ENCODE peak calls at places on chromosomes 1 and 21, in five cellular contexts. K is stimulated activated CD8-positive, alpha-beta memory T cell treated with anti-CD3 and anti-CD28 coated beads, Interleukin-4, amount 100 ng/mL, for 1 hour; O is Kasumi-1; T is CD4-positive, alpha-beta T cell; Q is retinal pigment epithelial cell. M is an unnamed sample.

GRCh38 chr21:40507978-40508377 is 339.0 kb downstream of the DSCAM start:
- DNase-seq in K (no peak), O (no peak), T (no peak), Q (no peak), M (no peak)

GRCh38 chr21:46268371-46268770 is 17.0 kb downstream of the MCM3AP start:
- DNase-seq in K (no peak), O (no peak), T (no peak), Q (no peak), M (no peak)

GRCh38 chr21:39647476-39647875 is 34.7 kb downstream of the B3GALT5 start:
- DNase-seq in K (no peak), O (no peak), T (no peak), Q (no peak), M (no peak)

GRCh38 chr1:51058863-51059262 is 43.2 kb upstream of the C1orf185 start:
- DNase-seq in K (no peak), O (no peak), T (no peak), Q (no peak), M (peak)

GRCh38 chr1:200409203-200409760 is 554 bp downstream of the ZNF281 start:
- DNase-seq in K (peak), O (no peak), T (peak), Q (no peak), M (peak)

GRCh38 chr1:64263335-64263734 is 59.9 kb downstream of the UBE2U start:
- DNase-seq in K (no peak), O (no peak), T (no peak), Q (no peak), M (peak)

GRCh38 chr1:211973541-211973940 is 61.8 kb downstream of the INTS7 start:
- DNase-seq in K (no peak), O (no peak), T (no peak), Q (no peak), M (no peak)

GRCh38 chr21:43343095-43343991 is 83.6 kb downstream of the SIK1 start:
- DNase-seq in K (no peak), O (no peak), T (no peak), Q (peak), M (peak)

GRCh38 chr1:167447521-167448136 is 70.7 kb downstream of the CD247 start:
- DNase-seq in K (peak), O (peak), T (peak), Q (no peak), M (peak)

GRCh38 chr1:21511579-21512522 is 2.6 kb downstream of the ALPL start:
- DNase-seq in K (no peak), O (no peak), T (no peak), Q (peak), M (no peak)

GRCh38 chr1:226209307-226210059 is 14.0 kb upstream of the MIXL1 start:
- DNase-seq in K (no peak), O (no peak), T (no peak), Q (no peak), M (no peak)

M was measured in NCI-H69.